ENCODE peak calls at places on chromosomes 6 and 20, in nine cellular contexts. One of them, this sample, is unnamed.

GRCh38 chr20:40897177-40897700 is 131.4 kb upstream of the TOP1 start:
- DNase-seq in breast epithelium: no peak
- DNase-seq in left lung: no peak
- DNase-seq in tibial nerve: no peak
- DNase-seq in esophagus squamous epithelium: no peak
- DNase-seq in lower lobe of right lung: no peak
- DNase-seq in AG04450: peak; percentile 16
- DNase-seq in fibroblast of lung: no peak
- DNase-seq in suprapubic skin: no peak
- DNase-seq in this sample: no peak

GRCh38 chr6:78908621-78909020 is 41.3 kb downstream of the IRAK1BP1 start:
- DNase-seq in breast epithelium: no peak
- DNase-seq in left lung: no peak
- DNase-seq in tibial nerve: no peak
- DNase-seq in esophagus squamous epithelium: no peak
- DNase-seq in lower lobe of right lung: no peak
- DNase-seq in AG04450: no peak
- DNase-seq in fibroblast of lung: no peak
- DNase-seq in suprapubic skin: no peak
- DNase-seq in this sample: no peak

GRCh38 chr6:119749341-119749740 is 399.8 kb upstream of the MAN1A1 start:
- DNase-seq in breast epithelium: no peak
- DNase-seq in left lung: no peak
- DNase-seq in tibial nerve: no peak
- DNase-seq in esophagus squamous epithelium: no peak
- DNase-seq in lower lobe of right lung: no peak
- DNase-seq in AG04450: no peak
- DNase-seq in fibroblast of lung: no peak
- DNase-seq in suprapubic skin: no peak
- DNase-seq in this sample: no peak

GRCh38 chr6:121645100-121645745 is 209.8 kb downstream of the GJA1 start:
- DNase-seq in breast epithelium: no peak
- DNase-seq in left lung: no peak
- DNase-seq in tibial nerve: no peak
- DNase-seq in esophagus squamous epithelium: no peak
- DNase-seq in lower lobe of right lung: no peak
- DNase-seq in AG04450: no peak
- DNase-seq in fibroblast of lung: peak; percentile 78
- DNase-seq in suprapubic skin: no peak
- DNase-seq in this sample: no peak

GRCh38 chr6:132021552-132022375 is 70.6 kb upstream of the CCN2 start:
- DNase-seq in breast epithelium: peak; percentile 47
- DNase-seq in left lung: no peak
- DNase-seq in tibial nerve: no peak
- DNase-seq in esophagus squamous epithelium: no peak
- DNase-seq in lower lobe of right lung: no peak
- DNase-seq in AG04450: no peak
- DNase-seq in fibroblast of lung: no peak
- DNase-seq in suprapubic skin: no peak
- DNase-seq in this sample: no peak

GRCh38 chr6:41936073-41936837 is 5.4 kb downstream of the CCND3 start:
- DNase-seq in breast epithelium: peak; percentile 60
- DNase-seq in left lung: peak; percentile 80
- DNase-seq in tibial nerve: no peak
- DNase-seq in esophagus squamous epithelium: no peak
- DNase-seq in lower lobe of right lung: peak; percentile 81
- DNase-seq in AG04450: peak; percentile 65
- DNase-seq in fibroblast of lung: peak; percentile 78
- DNase-seq in suprapubic skin: peak; percentile 68
- DNase-seq in this sample: peak; percentile 85

GRCh38 chr20:34110025-34111013 is 1.7 kb downstream of the EIF2S2 start:
- DNase-seq in breast epithelium: no peak
- DNase-seq in left lung: no peak
- DNase-seq in tibial nerve: no peak
- DNase-seq in esophagus squamous epithelium: no peak
- DNase-seq in lower lobe of right lung: no peak
- DNase-seq in AG04450: no peak
- DNase-seq in fibroblast of lung: peak; percentile 12
- DNase-seq in suprapubic skin: no peak
- DNase-seq in this sample: no peak

GRCh38 chr6:56806368-56806767 is 148.5 kb upstream of the BEND6 start:
- DNase-seq in breast epithelium: no peak
- DNase-seq in left lung: no peak
- DNase-seq in tibial nerve: no peak
- DNase-seq in esophagus squamous epithelium: no peak
- DNase-seq in lower lobe of right lung: no peak
- DNase-seq in AG04450: no peak
- DNase-seq in fibroblast of lung: no peak
- DNase-seq in suprapubic skin: no peak
- DNase-seq in this sample: no peak

GRCh38 chr20:33551778-33552177 is 61.9 kb downstream of the CBFA2T2 start:
- DNase-seq in breast epithelium: no peak
- DNase-seq in left lung: no peak
- DNase-seq in tibial nerve: no peak
- DNase-seq in esophagus squamous epithelium: no peak
- DNase-seq in lower lobe of right lung: no peak
- DNase-seq in AG04450: no peak
- DNase-seq in fibroblast of lung: peak; percentile 69
- DNase-seq in suprapubic skin: no peak
- DNase-seq in this sample: no peak

GRCh38 chr6:17986656-17987575 is 519 bp downstream of the KIF13A start:
- DNase-seq in breast epithelium: peak; percentile 67
- DNase-seq in left lung: peak; percentile 92
- DNase-seq in tibial nerve: peak; percentile 40
- DNase-seq in esophagus squamous epithelium: peak; percentile 3
- DNase-seq in lower lobe of right lung: peak; percentile 82
- DNase-seq in AG04450: no peak
- DNase-seq in fibroblast of lung: peak; percentile 61
- DNase-seq in suprapubic skin: peak; percentile 81
- DNase-seq in this sample: peak; percentile 78

GRCh38 chr6:87714093-87714809 is 12.2 kb upstream of the AKIRIN2 start:
- DNase-seq in breast epithelium: no peak
- DNase-seq in left lung: no peak
- DNase-seq in tibial nerve: no peak
- DNase-seq in esophagus squamous epithelium: no peak
- DNase-seq in lower lobe of right lung: no peak
- DNase-seq in AG04450: no peak
- DNase-seq in fibroblast of lung: peak; percentile 89
- DNase-seq in suprapubic skin: no peak
- DNase-seq in this sample: no peak

GRCh38 chr6:117265425-117266266 is at the start of gene VGLL2:
- DNase-seq in breast epithelium: no peak
- DNase-seq in left lung: peak; percentile 82
- DNase-seq in tibial nerve: no peak
- DNase-seq in esophagus squamous epithelium: no peak
- DNase-seq in lower lobe of right lung: peak; percentile 54
- DNase-seq in AG04450: no peak
- DNase-seq in fibroblast of lung: peak; percentile 49
- DNase-seq in suprapubic skin: peak; percentile 62
- DNase-seq in this sample: peak; percentile 79

GRCh38 chr6:157726892-157727628 is 96.0 kb upstream of the SNX9 start:
- DNase-seq in breast epithelium: no peak
- DNase-seq in left lung: no peak
- DNase-seq in tibial nerve: peak; percentile 57
- DNase-seq in esophagus squamous epithelium: no peak
- DNase-seq in lower lobe of right lung: no peak
- DNase-seq in AG04450: no peak
- DNase-seq in fibroblast of lung: no peak
- DNase-seq in suprapubic skin: no peak
- DNase-seq in this sample: peak; percentile 64

GRCh38 chr20:14838663-14839650 is 501.5 kb upstream of the FLRT3 start:
- DNase-seq in breast epithelium: no peak
- DNase-seq in left lung: no peak
- DNase-seq in tibial nerve: no peak
- DNase-seq in esophagus squamous epithelium: no peak
- DNase-seq in lower lobe of right lung: no peak
- DNase-seq in AG04450: no peak
- DNase-seq in fibroblast of lung: peak; percentile 6
- DNase-seq in suprapubic skin: no peak
- DNase-seq in this sample: no peak

GRCh38 chr6:134352786-134353480 is 35.0 kb upstream of the SGK1 start:
- DNase-seq in breast epithelium: no peak
- DNase-seq in left lung: no peak
- DNase-seq in tibial nerve: no peak
- DNase-seq in esophagus squamous epithelium: no peak
- DNase-seq in lower lobe of right lung: no peak
- DNase-seq in AG04450: peak; percentile 39
- DNase-seq in fibroblast of lung: peak; percentile 93
- DNase-seq in suprapubic skin: no peak
- DNase-seq in this sample: no peak

GRCh38 chr20:52105045-52105572 is 86.5 kb downstream of the ZFP64 start:
- DNase-seq in breast epithelium: no peak
- DNase-seq in left lung: peak; percentile 73
- DNase-seq in tibial nerve: no peak
- DNase-seq in esophagus squamous epithelium: no peak
- DNase-seq in lower lobe of right lung: no peak
- DNase-seq in AG04450: no peak
- DNase-seq in fibroblast of lung: peak; percentile 54
- DNase-seq in suprapubic skin: peak; percentile 69
- DNase-seq in this sample: no peak

GRCh38 chr6:3315841-3316240 is 57.1 kb downstream of the PSMG4 start:
- DNase-seq in breast epithelium: no peak
- DNase-seq in left lung: no peak
- DNase-seq in tibial nerve: no peak
- DNase-seq in esophagus squamous epithelium: no peak
- DNase-seq in lower lobe of right lung: no peak
- DNase-seq in AG04450: no peak
- DNase-seq in fibroblast of lung: no peak
- DNase-seq in suprapubic skin: no peak
- DNase-seq in this sample: peak; percentile 32

DNA sequence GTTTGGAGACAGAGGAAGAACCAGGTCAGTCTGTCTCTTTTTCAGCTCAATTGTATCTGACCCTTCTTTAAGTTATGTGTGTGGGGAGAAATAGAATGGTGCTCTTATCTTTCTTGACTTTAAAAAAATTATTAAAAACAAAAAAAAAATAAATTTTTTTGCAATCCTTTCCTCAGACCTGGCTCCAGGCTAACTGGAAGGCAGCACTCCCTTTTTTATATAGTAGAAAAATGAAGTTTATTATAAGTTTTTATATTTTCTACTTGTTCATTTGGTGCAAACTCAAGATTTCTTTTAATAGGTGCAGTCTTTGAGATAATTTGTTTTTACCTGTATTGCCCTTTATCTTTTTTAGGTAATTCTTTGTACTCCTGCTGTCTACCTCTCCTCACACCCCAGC is 129.6 kb downstream of the SULF2 start:
- DNase-seq in breast epithelium: no peak
- DNase-seq in left lung: no peak
- DNase-seq in tibial nerve: no peak
- DNase-seq in esophagus squamous epithelium: no peak
- DNase-seq in lower lobe of right lung: no peak
- DNase-seq in AG04450: no peak
- DNase-seq in fibroblast of lung: no peak
- DNase-seq in suprapubic skin: no peak
- DNase-seq in this sample: no peak
- H3K27me3 ChIP-seq in breast epithelium: no peaks in the 10 kb centered on the region
- H3K27me3 ChIP-seq in left lung: no peaks in the 10 kb centered on the region
- H3K27me3 ChIP-seq in tibial nerve: no peaks in the 10 kb centered on the region
- H3K27me3 ChIP-seq in esophagus squamous epithelium: no peaks in the 10 kb centered on the region
- H3K27me3 ChIP-seq in lower lobe of right lung: no peaks in the 10 kb centered on the region
- H3K27me3 ChIP-seq in AG04450: no peaks in the 10 kb centered on the region
- H3K27me3 ChIP-seq in fibroblast of lung: no peaks in the 10 kb centered on the region
- H3K27me3 ChIP-seq in suprapubic skin: no peaks in the 10 kb centered on the region
- H3K27me3 ChIP-seq in this sample: no peaks in the 10 kb centered on the region

DNA sequence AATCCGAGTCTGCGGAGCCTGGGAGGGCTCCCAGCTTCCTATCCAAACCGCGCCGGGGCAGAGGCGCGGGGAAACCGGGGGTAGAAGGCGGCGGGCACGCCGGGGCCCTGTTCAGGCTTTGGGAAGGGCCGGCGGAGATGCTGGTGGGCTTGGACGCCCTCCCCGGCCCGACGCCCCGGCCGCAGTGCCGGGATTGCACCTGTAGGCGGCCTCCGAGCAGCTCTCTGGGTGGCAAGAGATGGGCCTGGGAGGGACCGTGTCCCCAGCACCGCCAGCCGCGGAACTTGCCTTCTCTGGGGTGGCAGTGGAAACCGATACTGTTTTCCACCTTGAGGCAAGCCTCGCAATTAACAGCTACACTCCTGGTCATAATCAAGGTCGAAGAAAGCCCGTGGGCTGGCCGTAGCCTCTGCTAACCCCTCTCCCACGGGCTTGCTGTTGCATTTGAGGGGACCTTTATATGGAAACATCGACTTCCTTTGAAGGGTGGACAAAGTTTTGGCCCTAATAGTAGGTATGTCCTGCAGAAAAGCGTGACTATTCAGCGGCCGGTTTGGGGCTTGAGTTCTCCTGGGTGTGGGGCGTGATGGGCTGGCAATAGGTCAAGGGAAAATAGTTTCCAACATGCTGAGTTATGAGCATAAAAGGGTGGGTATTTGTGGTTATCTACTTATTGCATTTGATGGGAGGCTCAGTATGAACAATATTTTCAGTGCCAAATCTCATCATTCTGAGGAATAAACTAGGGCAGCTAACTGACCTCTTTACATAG is 1.1 kb upstream of the JAG1 start:
- DNase-seq in breast epithelium: peak; percentile 63
- DNase-seq in left lung: peak; percentile 94
- DNase-seq in tibial nerve: peak; percentile 59
- DNase-seq in esophagus squamous epithelium: no peak
- DNase-seq in lower lobe of right lung: peak; percentile 90
- DNase-seq in AG04450: no peak
- DNase-seq in fibroblast of lung: peak; percentile 62
- DNase-seq in suprapubic skin: peak; percentile 89
- DNase-seq in this sample: peak; percentile 79
- TF ChIP-seq CTCF in breast epithelium: peak; percentile 94
- TF ChIP-seq CTCF in left lung: peak; percentile 90
- TF ChIP-seq CTCF in tibial nerve: peak; percentile 95
- TF ChIP-seq CTCF in esophagus squamous epithelium: peak; percentile 95
- TF ChIP-seq CTCF in lower lobe of right lung: peak; percentile 88
- TF ChIP-seq CTCF in AG04450: peak; percentile 85
- TF ChIP-seq CTCF in fibroblast of lung: peak; percentile 65
- TF ChIP-seq CTCF in suprapubic skin: peak; percentile 77
- TF ChIP-seq CTCF in this sample: peak; percentile 78

DNA sequence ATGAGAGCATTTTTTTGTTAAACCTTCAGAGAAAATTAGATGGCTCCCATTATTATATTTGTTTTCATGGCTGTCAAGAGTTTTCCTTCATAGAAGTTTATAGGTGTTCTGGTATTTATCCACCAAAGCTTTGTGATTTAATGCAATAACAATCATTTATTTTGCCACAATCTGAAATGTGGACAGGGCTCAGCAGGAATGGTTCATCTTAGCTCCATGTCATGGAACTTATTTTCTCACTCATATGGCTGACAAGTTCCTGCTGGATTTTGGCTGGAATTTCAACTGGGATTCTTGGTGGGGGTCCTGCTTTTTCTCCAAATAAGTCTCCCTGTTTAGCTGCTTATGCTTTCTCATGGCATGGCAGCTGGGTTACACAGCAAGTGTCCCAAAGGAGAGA is 876.7 kb downstream of the QKI start:
- DNase-seq in breast epithelium: no peak
- DNase-seq in left lung: no peak
- DNase-seq in tibial nerve: no peak
- DNase-seq in esophagus squamous epithelium: no peak
- DNase-seq in lower lobe of right lung: no peak
- DNase-seq in AG04450: no peak
- DNase-seq in fibroblast of lung: no peak
- DNase-seq in suprapubic skin: no peak
- DNase-seq in this sample: no peak
- H3K9me3 ChIP-seq in breast epithelium: peaks cover 9% of the 10 kb centered on the region
- H3K9me3 ChIP-seq in left lung: peaks cover 34% of the 10 kb centered on the region
- H3K9me3 ChIP-seq in tibial nerve: peaks cover 3% of the 10 kb centered on the region
- H3K9me3 ChIP-seq in esophagus squamous epithelium: no peaks in the 10 kb centered on the region
- H3K9me3 ChIP-seq in lower lobe of right lung: peaks cover 10% of the 10 kb centered on the region
- H3K9me3 ChIP-seq in AG04450: peaks cover 25% of the 10 kb centered on the region
- H3K9me3 ChIP-seq in fibroblast of lung: no peaks in the 10 kb centered on the region
- H3K9me3 ChIP-seq in suprapubic skin: peaks cover 7% of the 10 kb centered on the region
- H3K9me3 ChIP-seq in this sample: peaks cover 12% of the 10 kb centered on the region

GRCh38 chr20:22315771-22316170 is 268.6 kb downstream of the FOXA2 start:
- DNase-seq in breast epithelium: no peak
- DNase-seq in left lung: no peak
- DNase-seq in tibial nerve: no peak
- DNase-seq in esophagus squamous epithelium: no peak
- DNase-seq in lower lobe of right lung: no peak
- DNase-seq in AG04450: no peak
- DNase-seq in fibroblast of lung: no peak
- DNase-seq in suprapubic skin: no peak
- DNase-seq in this sample: no peak
- H3K27me3 ChIP-seq in breast epithelium: peaks cover 8% of the 10 kb centered on the region
- H3K27me3 ChIP-seq in left lung: no peaks in the 10 kb centered on the region
- H3K27me3 ChIP-seq in tibial nerve: no peaks in the 10 kb centered on the region
- H3K27me3 ChIP-seq in esophagus squamous epithelium: no peaks in the 10 kb centered on the region
- H3K27me3 ChIP-seq in lower lobe of right lung: no peaks in the 10 kb centered on the region
- H3K27me3 ChIP-seq in AG04450: no peaks in the 10 kb centered on the region
- H3K27me3 ChIP-seq in fibroblast of lung: no peaks in the 10 kb centered on the region
- H3K27me3 ChIP-seq in suprapubic skin: no peaks in the 10 kb centered on the region
- H3K27me3 ChIP-seq in this sample: no peaks in the 10 kb centered on the region